ENCODE peak calls at places on chromosomes 16 and 17, in ten cellular contexts. S, E, O, W, Y, G, U, K, I and F are unnamed samples.

GRCh38 chr17:33940769-33941168 is 314.3 kb upstream of the CCL2 start:
- DNase-seq in S (no peak), E (no peak), O (no peak), W (no peak), Y (no peak), G (no peak), U (no peak), K (no peak), I (no peak), F (no peak)

GRCh38 chr16:86507173-86508027 is 2.9 kb upstream of the FOXF1 start:
- DNase-seq in S (no peak), E (no peak), O (no peak), W (no peak), Y (no peak), G (no peak), U (no peak), K (no peak), I (no peak), F (no peak)

GRCh38 chr17:65527857-65528591 is 33.4 kb downstream of the AXIN2 start:
- DNase-seq in S (no peak), E (no peak), O (no peak), W (no peak), Y (no peak), G (no peak), U (no peak), K (no peak), I (no peak), F (no peak)

GRCh38 chr17:62720126-62720850 is 87.8 kb downstream of the MARCHF10 start:
- DNase-seq in S (no peak), E (no peak), O (no peak), W (peak; percentile 80), Y (no peak), G (no peak), U (peak; percentile 74), K (no peak), I (no peak), F (no peak)

GRCh38 chr16:4265676-4266075 is 7.1 kb downstream of the TFAP4 start:
- DNase-seq in S (no peak), E (no peak), O (no peak), W (no peak), Y (no peak), G (no peak), U (no peak), K (no peak), I (no peak), F (no peak)

GRCh38 chr17:67675481-67675880 is 42.3 kb upstream of the NOL11 start:
- DNase-seq in S (no peak), E (no peak), O (no peak), W (no peak), Y (no peak), G (no peak), U (no peak), K (no peak), I (no peak), F (no peak)

GRCh38 chr17:59783221-59784016 is 76.0 kb downstream of the VMP1 start:
- DNase-seq in S (no peak), E (no peak), O (no peak), W (peak; percentile 96), Y (no peak), G (no peak), U (peak; percentile 91), K (no peak), I (no peak), F (no peak)

GRCh38 chr16:9706217-9706616 is 476.0 kb downstream of the GRIN2A start:
- DNase-seq in S (no peak), E (no peak), O (no peak), W (peak; percentile 46), Y (no peak), G (no peak), U (peak; percentile 25), K (no peak), I (no peak), F (no peak)

GRCh38 chr17:17204635-17205231 is 1.4 kb downstream of the PLD6 start:
- DNase-seq in S (no peak), E (no peak), O (no peak), W (no peak), Y (no peak), G (no peak), U (no peak), K (no peak), I (peak; percentile 43), F (no peak)

GRCh38 chr16:56658476-56658875 is 717 bp downstream of the MT1F start:
- DNase-seq in S (no peak), E (no peak), O (no peak), W (no peak), Y (no peak), G (no peak), U (no peak), K (no peak), I (no peak), F (no peak)

GRCh38 chr17:58337600-58338453 is 9.2 kb upstream of the TSPOAP1 start:
- DNase-seq in S (no peak), E (peak; percentile 85), O (no peak), W (peak; percentile 14), Y (peak; percentile 70), G (peak; percentile 36), U (no peak), K (no peak), I (no peak), F (no peak)

GRCh38 chr17:15510361-15510760 is 42.9 kb upstream of the CDRT4 start:
- DNase-seq in S (no peak), E (no peak), O (no peak), W (peak; percentile 20), Y (no peak), G (no peak), U (peak; percentile 50), K (no peak), I (no peak), F (no peak)

GRCh38 chr16:81447383-81448101 is 2.9 kb downstream of the CMIP start:
- DNase-seq in S (no peak), E (no peak), O (no peak), W (no peak), Y (no peak), G (no peak), U (peak; percentile 30), K (no peak), I (peak; percentile 26), F (no peak)

GRCh38 chr17:37737971-37738370 is 6.9 kb downstream of the HNF1B start:
- DNase-seq in S (no peak), E (no peak), O (no peak), W (peak; percentile 59), Y (no peak), G (no peak), U (no peak), K (no peak), I (no peak), F (no peak)

GRCh38 chr17:13395872-13396271 is 205.9 kb downstream of the HS3ST3A1 start:
- DNase-seq in S (no peak), E (no peak), O (no peak), W (no peak), Y (no peak), G (no peak), U (no peak), K (no peak), I (no peak), F (no peak)

GRCh38 chr17:77087650-77088454 is 52.9 kb upstream of the SEC14L1 start:
- DNase-seq in S (no peak), E (no peak), O (no peak), W (no peak), Y (no peak), G (no peak), U (no peak), K (no peak), I (no peak), F (no peak)

GRCh38 chr16:50695017-50696000 is 1.9 kb downstream of the NOD2 start:
- DNase-seq in S (no peak), E (no peak), O (no peak), W (no peak), Y (no peak), G (no peak), U (no peak), K (no peak), I (no peak), F (no peak)

GRCh38 chr17:39671651-39672521 is 3.6 kb downstream of the PNMT start:
- DNase-seq in S (no peak), E (no peak), O (no peak), W (peak; percentile 17), Y (no peak), G (peak; percentile 16), U (no peak), K (no peak), I (peak; percentile 60), F (peak; percentile 32)

GRCh38 chr17:78723957-78724356 is 58.1 kb downstream of the CYTH1 start:
- DNase-seq in S (no peak), E (no peak), O (no peak), W (no peak), Y (no peak), G (no peak), U (no peak), K (no peak), I (no peak), F (no peak)

GRCh38 chr16:3646348-3646920 is 8.1 kb upstream of the DNASE1 start:
- DNase-seq in S (peak; percentile 29), E (no peak), O (no peak), W (no peak), Y (no peak), G (no peak), U (no peak), K (no peak), I (no peak), F (no peak)